ENCODE peak calls at places on chromosome 6, in six cellular contexts. X, G, H, W, J and E are unnamed samples. For H3K36me3, the result is how much of the 10 kb centered on the place peaks cover.

GRCh38 chr6:168440520-168441433 is at the start of gene SMOC2:
- DNase-seq in W (peak), G (no peak), J (no peak), H (peak), X (no peak), E (no peak)

GRCh38 chr6:43947860-43948259 is 177.8 kb downstream of the VEGFA start:
- DNase-seq in H (no peak), W (no peak), G (no peak), J (no peak), X (no peak), E (peak)

GRCh38 chr6:168896321-168896720 is 357.3 kb downstream of the THBS2 start:
- DNase-seq in G (no peak), H (no peak), J (no peak), X (no peak), W (no peak), E (no peak)

GRCh38 chr6:3251462-3252314 is 7.1 kb upstream of the PSMG4 start:
- DNase-seq in X (peak), H (peak), G (peak), W (peak), J (peak), E (peak)

GRCh38 chr6:129671442-129672344 is 38.3 kb downstream of the ARHGAP18 start:
- DNase-seq in W (no peak), X (no peak), H (peak), J (peak), G (no peak), E (no peak)

GRCh38 chr6:10547809-10548208 is 26.7 kb downstream of the GCNT2 start:
- DNase-seq in X (no peak), H (no peak), G (no peak), J (no peak), W (no peak), E (no peak)

GRCh38 chr6:165605901-165606739 is 56.9 kb downstream of the PDE10A start:
- DNase-seq in W (no peak), G (no peak), X (no peak), J (no peak), H (no peak), E (no peak)

GRCh38 chr6:123925360-123925759 is 121.7 kb downstream of the NKAIN2 start:
- DNase-seq in G (no peak), W (no peak), X (no peak), H (no peak), J (no peak), E (no peak)

GRCh38 chr6:34305982-34306702 is 57.3 kb upstream of the SMIM29 start:
- DNase-seq in W (peak), H (no peak), X (no peak), J (no peak), G (no peak), E (no peak)

GRCh38 chr6:73309534-73309783 is 44.6 kb downstream of the DPPA5 start:
- DNase-seq in J (no peak), W (no peak), G (no peak), H (no peak), X (no peak), E (no peak)

GRCh38 chr6:28682542-28682941 is 156.9 kb downstream of the GPX5 start:
- DNase-seq in H (no peak), G (no peak), J (no peak), W (no peak), X (no peak), E (no peak)

GRCh38 chr6:158910484-158911075 is 89.4 kb downstream of the RSPH3 start:
- DNase-seq in X (peak), J (no peak), W (no peak), H (peak), G (no peak), E (no peak)

GRCh38 chr6:135224037-135224647 is 43.0 kb downstream of the MYB start:
- DNase-seq in H (no peak), J (no peak), X (no peak), W (no peak), G (no peak), E (no peak)

GRCh38 chr6:136405410-136406029 is 115.9 kb upstream of the BCLAF1 start:
- DNase-seq in G (no peak), H (no peak), J (no peak), X (no peak), W (no peak), E (no peak)

GRCh38 chr6:106730672-106731071 is 101.3 kb downstream of the QRSL1 start:
- DNase-seq in J (no peak), G (no peak), H (no peak), W (no peak), X (no peak), E (no peak)

GRCh38 chr6:12911387-12911960 is 194.9 kb downstream of the PHACTR1 start:
- DNase-seq in H (peak), X (no peak), W (no peak), G (no peak), J (no peak), E (no peak)

GRCh38 chr6:90458353-90459224 is 128.3 kb downstream of the MAP3K7 start:
- DNase-seq in W (no peak), X (no peak), J (no peak), G (no peak), H (no peak), E (no peak)

GRCh38 chr6:15561447-15562199 is 101.2 kb downstream of the DTNBP1 start:
- DNase-seq in G (no peak), W (no peak), X (no peak), J (no peak), H (no peak), E (no peak)

GRCh38 chr6:165571068-165571682 is 91.9 kb downstream of the PDE10A start:
- DNase-seq in G (no peak), W (no peak), J (no peak), H (no peak), X (no peak), E (no peak)

GRCh38 chr6:15575357-15576037 is 87.3 kb downstream of the DTNBP1 start:
- DNase-seq in W (no peak), G (no peak), H (no peak), X (no peak), J (no peak), E (no peak)

GRCh38 chr6:35238843-35239289 is 20.7 kb upstream of the ZNF76 start:
- DNase-seq in W (no peak), X (no peak), H (no peak), G (no peak), J (peak), E (peak)

GRCh38 chr6:4957521-4958231 is 46.2 kb downstream of the RPP40 start:
- DNase-seq in J (no peak), H (peak), W (no peak), X (peak), G (no peak), E (no peak)

GRCh38 chr6:133741375-133741861 is 147.5 kb upstream of the TCF21 start:
- DNase-seq in X (no peak), J (no peak), G (peak), H (peak), W (no peak), E (no peak)

GRCh38 chr6:138115877-138116660 is 8.8 kb upstream of the PERP start:
- DNase-seq in G (peak), W (peak), H (peak), X (peak), J (peak), E (peak)

GRCh38 chr6:15626878-15627683 is 35.7 kb downstream of the DTNBP1 start:
- DNase-seq in G (no peak), H (no peak), J (no peak), W (no peak), X (no peak), E (no peak)

GRCh38 chr6:85406641-85407075 is 43.2 kb upstream of the NT5E start:
- DNase-seq in J (no peak), W (no peak), H (no peak), X (no peak), G (no peak), E (no peak)

GRCh38 chr6:118580585-118581419 is 32.7 kb downstream of the PLN start:
- DNase-seq in H (peak), W (peak), X (peak), J (no peak), G (peak), E (peak)

GRCh38 chr6:128266946-128267345 is 253.5 kb downstream of the PTPRK start:
- DNase-seq in X (no peak), G (no peak), H (no peak), J (no peak), W (no peak), E (no peak)

GRCh38 chr6:165697171-165697570 is 34.1 kb upstream of the PDE10A start:
- DNase-seq in H (no peak), X (no peak), W (no peak), J (no peak), G (no peak), E (no peak)

GRCh38 chr6:21992178-21992967 is 304.5 kb downstream of the PRL start:
- DNase-seq in G (no peak), X (no peak), W (no peak), H (no peak), J (no peak), E (no peak)

GRCh38 chr6:130431346-130431745 is 65.5 kb downstream of the TMEM200A start:
- DNase-seq in X (no peak), W (no peak), G (no peak), H (no peak), J (no peak), E (no peak)

GRCh38 chr6:20827798-20828197 is 293.5 kb downstream of the CDKAL1 start:
- DNase-seq in X (no peak), H (no peak), G (no peak), W (no peak), J (no peak), E (no peak)

GRCh38 chr6:92723390-92723931 is 695.9 kb downstream of the EPHA7 start:
- DNase-seq in X (no peak), J (peak), W (peak), H (no peak), G (no peak), E (peak)

GRCh38 chr6:16758163-16758975 is 2.9 kb downstream of the ATXN1 start:
- DNase-seq in G (no peak), J (no peak), X (no peak), W (peak), H (peak), E (no peak)
- H3K4me3 ChIP-seq in G (peak), J (peak), X (no peak), W (peak), H (peak), E (peak)

DNA sequence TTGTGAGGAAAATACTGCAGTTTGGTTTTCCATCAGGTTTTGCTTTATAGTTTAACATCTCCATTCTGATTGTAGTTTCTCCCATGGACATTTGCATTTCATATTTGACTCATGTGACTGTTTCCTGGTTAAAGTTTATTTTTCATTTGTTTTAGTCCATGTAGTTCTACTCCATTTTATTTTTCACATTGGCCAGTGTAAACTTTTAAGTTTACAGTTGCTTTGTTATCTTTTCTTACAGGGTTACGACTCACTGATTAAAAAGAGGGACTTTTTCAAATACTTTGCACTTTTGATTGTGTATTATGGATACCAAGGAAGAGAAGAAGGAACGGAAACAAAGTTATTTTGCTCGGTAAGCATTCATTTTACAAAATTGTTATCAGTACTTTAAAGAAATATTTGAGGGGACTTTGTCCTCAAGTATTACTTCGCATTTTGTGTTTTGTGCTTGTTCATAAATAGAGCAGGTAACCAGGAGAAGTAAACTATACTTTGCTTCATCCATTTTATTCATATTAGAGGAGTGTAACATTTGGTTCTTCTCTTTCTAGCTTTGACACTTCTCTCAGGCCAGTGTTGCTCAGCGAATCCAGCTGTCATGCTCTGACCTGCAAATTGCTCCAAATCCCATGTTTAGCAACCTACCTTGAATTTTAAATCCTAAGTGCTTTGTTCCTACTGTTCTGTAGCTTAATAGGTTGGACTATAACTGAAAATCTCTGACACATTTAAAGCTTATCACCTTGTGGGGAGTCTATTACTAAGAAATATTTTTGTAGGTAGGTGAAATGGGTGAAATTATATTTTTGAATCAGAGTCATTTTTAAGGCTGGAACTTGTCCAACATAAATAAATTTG is 24.5 kb downstream of the NCOA7 start:
- DNase-seq in H (no peak), J (no peak), W (no peak), X (no peak), G (no peak), E (no peak)
- H3K36me3 ChIP-seq in H (under half), J (under half), W (under half), X (under half), G (under half), E (under half)

GRCh38 chr6:31070711-31071197 is 41.6 kb downstream of the C6orf15 start:
- DNase-seq in H (peak), G (no peak), X (peak), W (peak), J (no peak), E (no peak)
- TF ChIP-seq CTCF in H (peak), G (no peak), X (peak), W (peak), J (no peak), E (peak)

DNA sequence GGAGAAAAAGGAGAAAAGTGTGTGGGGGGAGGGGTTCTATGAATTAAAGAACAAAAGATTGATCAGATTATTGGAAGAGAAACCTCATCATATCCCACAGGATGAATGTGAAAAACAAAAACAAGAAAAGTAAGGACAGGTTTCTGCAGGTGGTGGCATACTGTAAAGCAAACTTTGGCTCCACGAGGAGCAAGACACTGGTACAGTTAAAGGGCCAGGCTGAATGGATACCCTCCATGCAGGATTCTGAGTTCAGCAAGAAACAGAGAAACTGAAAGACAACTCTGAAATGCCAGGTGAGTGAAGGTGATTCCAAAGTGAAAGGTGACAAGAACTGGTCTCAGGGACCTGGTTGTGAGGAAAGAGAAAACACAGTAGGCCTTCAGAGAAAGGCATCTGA is 37.4 kb downstream of the FYN start:
- DNase-seq in G (no peak), X (no peak), W (no peak), H (no peak), J (no peak), E (no peak)
- H3K4me3 ChIP-seq in G (no peak), X (no peak), W (no peak), H (no peak), J (no peak), E (no peak)

GRCh38 chr6:111712398-111712797 is 106.7 kb upstream of the TRAF3IP2 start:
- DNase-seq in H (no peak), J (no peak), G (peak), W (peak), X (no peak), E (no peak)
- H3K36me3 ChIP-seq in H (under half), J (under half), G (under half), W (under half), X (under half), E (under half)

DNA sequence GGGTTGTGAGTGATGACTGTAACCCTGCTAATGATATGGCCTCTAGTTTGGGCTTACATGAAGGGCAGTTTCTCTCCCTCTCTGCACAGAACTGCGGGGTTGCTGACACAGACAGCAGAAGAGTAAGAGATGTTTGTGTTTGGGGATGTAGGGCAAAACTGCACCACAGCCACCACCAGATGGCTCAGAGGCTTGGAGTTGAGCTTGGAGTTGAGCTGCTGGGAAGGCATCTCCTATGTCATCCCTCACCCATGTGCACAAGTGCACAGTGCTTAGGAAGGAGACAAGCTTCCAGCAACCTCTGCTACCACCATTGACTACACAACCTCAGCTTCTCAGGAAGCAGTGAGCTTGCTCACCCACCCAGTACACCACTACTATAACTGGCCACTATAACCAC is 303.9 kb upstream of the DEFB112 start:
- DNase-seq in J (no peak), W (no peak), X (no peak), H (no peak), G (no peak), E (no peak)
- TF ChIP-seq CTCF in J (no peak), W (no peak), X (no peak), H (no peak), G (no peak), E (no peak)

GRCh38 chr6:152124432-152125074 is 317.1 kb downstream of the ESR1 start:
- DNase-seq in J (no peak), G (no peak), X (no peak), W (no peak), H (peak), E (no peak)

GRCh38 chr6:152127429-152128165 is 320.1 kb downstream of the ESR1 start:
- DNase-seq in X (no peak), H (no peak), W (no peak), G (no peak), J (no peak), E (no peak)

GRCh38 chr6:152130441-152130840 is 323.0 kb downstream of the ESR1 start:
- DNase-seq in W (no peak), J (no peak), X (no peak), G (no peak), H (no peak), E (no peak)

DNA sequence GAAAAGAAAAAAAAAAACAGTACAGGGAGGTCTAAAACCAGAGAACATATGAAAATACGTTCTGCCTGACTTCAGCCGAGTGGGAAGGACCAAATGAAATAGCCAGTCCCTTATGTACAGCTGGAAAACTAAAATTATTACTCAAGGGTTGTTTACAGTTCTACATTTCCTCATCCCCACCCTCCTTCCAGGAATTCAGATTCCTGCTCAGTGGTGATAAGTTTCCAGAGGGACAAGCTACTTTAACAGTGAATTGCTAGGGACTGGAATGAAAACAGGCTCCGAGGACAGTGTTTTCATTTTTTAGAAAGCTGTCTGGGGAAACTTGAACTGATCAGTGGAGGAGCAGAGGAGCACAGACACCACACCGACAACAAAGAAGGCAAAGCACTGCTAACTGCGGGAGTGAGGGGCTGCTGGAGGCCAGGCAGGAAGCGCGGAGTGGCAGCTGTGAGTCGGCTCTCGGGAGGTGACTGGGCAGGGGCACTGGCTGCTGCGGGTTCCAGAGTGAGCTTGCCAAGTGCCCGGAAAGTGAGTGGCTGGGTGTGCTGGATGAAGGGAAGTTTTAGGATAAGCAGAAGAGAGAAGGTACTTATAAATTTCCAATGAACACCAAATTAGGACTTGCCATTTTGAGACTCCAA is 322.2 kb downstream of the ESR1 start:
- DNase-seq in H (no peak), X (no peak), W (no peak), J (no peak), G (no peak), E (no peak)
- H3K4me3 ChIP-seq in H (no peak), X (no peak), W (no peak), J (no peak), G (peak), E (no peak)

GRCh38 chr6:7406743-7407142 is 17.1 kb downstream of the RIOK1 start:
- DNase-seq in J (no peak), G (no peak), X (no peak), W (no peak), H (no peak), E (no peak)
- H3K36me3 ChIP-seq in J (half or more), G (under half), X (under half), W (under half), H (under half), E (half or more)

GRCh38 chr6:33271098-33271607 is 523 bp downstream of the VPS52 start:
- DNase-seq in W (no peak), G (no peak), H (no peak), X (no peak), J (no peak), E (peak)
- TF ChIP-seq CTCF in W (no peak), G (no peak), H (peak), X (no peak), J (no peak), E (no peak)